ENCODE peak calls at places on chromosomes 7 and 10, in four cellular contexts. K, Z, V and S are unnamed samples.

GRCh38 chr7:155729847-155730246 is 82.4 kb downstream of the SHH start:
- DNase-seq in K (no peak), Z (no peak), V (no peak), S (no peak)

GRCh38 chr7:111175908-111176307 is 85.0 kb downstream of the LRRN3 start:
- DNase-seq in K (no peak), Z (no peak), V (no peak), S (no peak)

GRCh38 chr7:4566714-4567113 is 115.4 kb upstream of the FOXK1 start:
- DNase-seq in K (no peak), Z (no peak), V (no peak), S (no peak)

GRCh38 chr7:106736508-106737201 is 75.7 kb upstream of the CCDC71L start:
- DNase-seq in K (peak), V (no peak), Z (peak), S (no peak)

GRCh38 chr7:145643981-145644380 is 472.6 kb upstream of the CNTNAP2 start:
- DNase-seq in K (no peak), V (no peak), Z (no peak), S (no peak)

GRCh38 chr10:6269953-6270867 is 67.5 kb downstream of the PFKFB3 start:
- DNase-seq in V (peak), Z (no peak), K (no peak), S (no peak)

GRCh38 chr7:135390829-135391228 is 119.1 kb downstream of the CNOT4 start:
- DNase-seq in V (no peak), K (no peak), Z (no peak), S (no peak)

GRCh38 chr7:140683657-140684056 is 10.9 kb downstream of the ADCK2 start:
- DNase-seq in Z (peak), V (no peak), K (no peak), S (peak)

GRCh38 chr7:114952296-114952695 is 30.4 kb downstream of the MDFIC start:
- DNase-seq in V (no peak), Z (no peak), K (no peak), S (no peak)

GRCh38 chr7:39588401-39588800 is 22.2 kb downstream of the YAE1 start:
- DNase-seq in K (no peak), V (no peak), Z (no peak), S (no peak)

GRCh38 chr7:143362126-143362961 is at the start of gene FAM131B:
- DNase-seq in V (no peak), Z (no peak), K (no peak), S (peak)

GRCh38 chr7:143359769-143360168 is 2.7 kb downstream of the FAM131B start:
- DNase-seq in Z (no peak), V (no peak), K (no peak), S (no peak)

GRCh38 chr7:143361552-143362125 is 874 bp downstream of the FAM131B start:
- DNase-seq in Z (no peak), V (no peak), K (no peak), S (no peak)

GRCh38 chr7:143360788-143361551 is 1.5 kb downstream of the FAM131B start:
- DNase-seq in K (no peak), V (no peak), Z (no peak), S (no peak)

DNA sequence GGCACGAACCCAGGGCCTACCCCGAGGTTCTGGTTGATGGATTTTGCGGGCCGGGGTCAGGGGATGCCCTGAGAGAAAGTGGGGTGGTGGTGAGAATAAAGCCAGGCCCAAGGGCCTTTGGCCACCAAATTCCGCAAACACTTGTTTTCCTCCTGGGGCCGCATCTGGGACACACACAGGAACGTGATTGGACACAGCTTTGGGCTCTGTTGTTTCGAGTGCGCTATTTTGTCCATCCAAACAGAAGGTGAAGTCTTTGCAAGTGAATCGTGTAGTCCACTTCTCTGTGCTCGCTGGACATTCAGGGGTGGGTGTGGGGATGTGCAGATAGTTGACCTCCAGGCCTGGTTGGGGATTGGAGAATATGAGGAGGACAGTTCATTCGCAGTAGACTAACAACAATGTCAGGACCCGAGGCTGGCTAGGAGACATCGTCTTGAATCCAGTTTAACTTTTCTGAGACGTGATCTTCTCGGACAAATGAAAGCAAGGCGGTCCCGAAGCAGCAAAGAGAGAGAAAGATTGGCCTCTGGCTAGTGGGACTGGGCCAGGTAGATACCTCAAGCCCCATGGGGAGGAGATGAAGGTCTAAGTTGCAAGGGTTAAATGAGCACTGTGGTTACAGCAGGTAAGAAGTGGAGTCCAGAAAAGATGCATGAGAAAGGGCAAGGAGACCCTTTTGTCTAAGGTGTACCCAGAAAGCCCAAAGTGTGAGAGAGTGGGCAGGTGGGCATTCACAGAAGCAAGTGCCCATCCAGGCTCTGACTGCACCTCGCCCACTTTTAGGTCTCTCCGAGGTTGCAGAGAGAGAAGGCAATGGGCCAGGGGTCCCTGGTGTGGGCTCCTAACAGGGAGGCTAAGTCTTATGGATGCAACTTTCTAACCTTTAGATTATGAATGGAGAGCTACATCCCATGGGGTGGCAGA is 761 bp upstream of the FAM131B start:
- DNase-seq in K (no peak), V (no peak), Z (no peak), S (no peak)
- H3K4me3 ChIP-seq in K (peak), V (no peak), Z (peak), S (peak)

GRCh38 chr7:17601921-17602320 is 303.5 kb downstream of the AHR start:
- DNase-seq in K (no peak), Z (no peak), V (no peak), S (no peak)

GRCh38 chr7:17598305-17598704 is 299.9 kb downstream of the AHR start:
- DNase-seq in Z (no peak), V (no peak), K (no peak), S (no peak)

GRCh38 chr7:17598846-17599245 is 300.4 kb downstream of the AHR start:
- DNase-seq in K (no peak), Z (no peak), V (no peak), S (no peak)

GRCh38 chr7:17599733-17600685 is 301.6 kb downstream of the AHR start:
- DNase-seq in Z (no peak), V (no peak), K (no peak), S (no peak)
- H3K4me3 ChIP-seq in Z (no peak), V (no peak), K (no peak), S (no peak)

DNA sequence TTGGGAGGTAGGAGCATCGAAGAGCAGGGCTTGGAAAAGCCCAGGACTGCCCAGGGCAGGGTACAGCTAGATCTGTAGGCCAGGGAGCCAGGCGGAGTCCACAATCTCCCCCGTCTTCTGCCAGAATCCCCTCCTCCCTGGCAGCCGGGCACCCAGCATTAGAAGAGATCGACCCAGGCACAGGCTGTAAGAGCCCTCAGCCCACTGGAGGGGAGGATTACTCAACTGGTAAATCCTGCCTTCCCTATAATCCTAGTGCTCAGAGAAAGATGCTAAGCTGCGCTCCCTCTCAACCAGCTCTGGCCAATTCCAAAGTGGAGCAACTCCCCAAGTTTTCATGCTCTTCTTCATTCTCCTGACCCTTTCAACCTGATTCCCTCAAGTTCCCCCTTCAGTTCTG is 3.2 kb downstream of the SPOCK2 start:
- DNase-seq in K (no peak), Z (no peak), V (no peak), S (peak)
- H3K4me3 ChIP-seq in K (no peak), Z (no peak), V (no peak), S (no peak)

GRCh38 chr10:127079348-127079747 is 117.0 kb downstream of the INSYN2A start:
- DNase-seq in V (no peak), K (no peak), Z (no peak), S (no peak)
- H3K4me3 ChIP-seq in V (no peak), K (no peak), Z (no peak), S (no peak)

GRCh38 chr7:26329520-26330269 is 38.0 kb downstream of the SNX10 start:
- DNase-seq in K (peak), V (no peak), Z (no peak), S (peak)
- H3K4me3 ChIP-seq in K (no peak), V (no peak), Z (no peak), S (no peak)

DNA sequence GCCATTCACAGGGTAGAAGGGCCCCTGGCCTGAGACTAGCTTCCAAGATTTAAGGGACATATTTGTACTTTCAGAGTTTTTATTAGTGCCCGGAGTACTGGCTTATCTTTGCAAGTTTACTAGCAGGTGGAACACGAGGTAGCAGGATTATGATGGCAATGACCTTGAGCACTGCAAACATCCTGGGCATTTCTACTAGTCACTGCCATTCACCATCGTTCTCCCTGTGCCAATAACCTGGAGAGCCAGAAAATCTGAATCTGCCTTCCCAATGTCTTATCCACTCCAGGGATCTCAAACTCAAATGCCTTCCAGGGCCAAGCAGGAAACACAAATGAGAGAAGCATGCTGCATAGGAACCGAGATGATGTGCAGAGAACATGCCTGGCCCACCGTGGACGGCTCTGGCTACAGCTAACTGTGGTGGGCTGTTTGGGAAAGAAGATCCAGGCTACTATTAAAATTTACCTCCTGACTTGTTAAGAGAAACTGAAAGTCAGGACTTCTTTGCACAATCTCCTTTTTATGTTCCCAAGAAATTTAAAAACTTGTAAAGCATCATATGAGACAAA is 16.7 kb downstream of the FAM53B start:
- DNase-seq in Z (peak), K (no peak), V (peak), S (no peak)
- H3K4me3 ChIP-seq in Z (no peak), K (no peak), V (no peak), S (no peak)

DNA sequence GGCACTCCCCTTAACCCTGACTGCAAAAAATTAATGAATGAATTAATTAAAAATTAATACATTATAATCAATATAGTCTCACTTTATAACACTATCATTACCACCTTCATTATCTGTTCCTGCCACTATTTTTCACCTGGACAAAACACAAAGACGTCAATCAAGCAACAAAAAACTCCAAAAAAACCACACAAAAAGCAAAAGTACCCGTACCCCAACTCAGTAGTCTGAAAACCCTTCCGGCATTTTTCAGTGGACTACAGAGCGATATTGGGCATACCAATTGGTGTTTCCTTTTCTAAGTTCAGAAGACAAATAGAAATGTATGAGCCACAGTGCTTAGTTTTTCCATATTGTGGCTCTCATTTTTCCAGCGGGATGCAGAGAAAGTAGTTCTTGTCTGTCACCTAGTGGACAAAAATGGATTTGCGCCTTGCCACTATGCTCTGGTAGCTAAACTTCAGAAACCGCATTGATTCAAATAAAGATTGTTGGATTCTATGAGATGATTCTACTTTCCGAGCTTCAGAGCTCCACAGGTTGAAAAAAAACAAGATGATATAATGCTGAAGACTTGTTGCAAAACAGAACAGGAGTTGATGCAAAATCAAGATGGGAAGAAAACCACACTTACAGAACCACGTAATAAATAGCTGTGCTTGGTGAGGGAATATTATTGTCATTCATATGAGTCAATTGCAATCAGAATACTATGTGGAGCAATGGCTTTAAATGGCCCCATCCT is 50.6 kb upstream of the ITGB1 start:
- DNase-seq in K (peak), V (no peak), Z (peak), S (no peak)
- H3K4me3 ChIP-seq in K (no peak), V (no peak), Z (no peak), S (no peak)

GRCh38 chr7:99070361-99070760 is 73.5 kb downstream of the SMURF1 start:
- DNase-seq in K (no peak), V (no peak), Z (no peak), S (no peak)

GRCh38 chr7:99076615-99077014 is 67.3 kb downstream of the SMURF1 start:
- DNase-seq in V (no peak), K (no peak), Z (no peak), S (no peak)

GRCh38 chr7:99072126-99072525 is 71.8 kb downstream of the SMURF1 start:
- DNase-seq in K (no peak), V (no peak), Z (no peak), S (no peak)

GRCh38 chr7:99078416-99078815 is 65.5 kb downstream of the SMURF1 start:
- DNase-seq in V (no peak), K (no peak), Z (no peak), S (no peak)

DNA sequence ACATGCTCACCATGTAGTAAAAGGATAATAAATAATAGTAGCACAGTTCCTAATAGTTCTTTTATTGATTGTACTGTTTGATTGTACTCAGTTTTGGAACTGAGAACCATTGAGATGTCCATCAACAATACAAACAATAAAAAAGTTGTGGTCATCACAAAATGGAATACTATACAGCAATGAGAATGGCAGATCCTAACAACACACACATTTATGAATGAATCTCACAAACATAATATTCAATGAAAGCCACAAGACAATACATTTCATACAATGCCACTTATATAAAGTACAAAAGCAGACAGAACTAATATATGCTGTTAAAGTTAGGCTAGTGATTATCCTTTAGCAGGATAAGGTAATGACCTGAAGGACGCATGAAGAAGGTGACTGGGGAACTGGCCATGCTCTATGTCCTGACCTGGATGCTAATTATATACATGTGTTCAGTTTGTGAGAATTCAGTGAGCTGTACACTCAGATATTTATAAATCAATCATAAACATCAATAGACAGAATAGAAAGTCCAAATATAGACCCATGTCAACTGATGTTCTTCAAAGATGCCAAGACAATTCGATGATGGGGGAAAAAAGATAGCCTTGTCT is 70.0 kb downstream of the SMURF1 start:
- DNase-seq in V (no peak), Z (no peak), K (no peak), S (no peak)
- H3K4me3 ChIP-seq in V (no peak), Z (no peak), K (no peak), S (no peak)